ENCODE peak calls at places on chromosomes 1 and 21, in five cellular contexts. X is H7, Z is H54, J is lower leg skin, O is transverse colon. B is an unnamed sample.

GRCh38 chr21:46605759-46606426 is 1.0 kb upstream of the S100B start:
- DNase-seq in X (no peak), O (peak), Z (no peak), J (peak), B (no peak)

GRCh38 chr1:200880212-200880611 is 7.4 kb downstream of the GPR25 start:
- DNase-seq in X (no peak), J (peak), Z (no peak), O (no peak), B (no peak)

GRCh38 chr1:211490038-211490678 is 1.8 kb downstream of the RD3 start:
- DNase-seq in Z (no peak), J (no peak), X (no peak), O (no peak), B (no peak)

GRCh38 chr21:17372200-17372599 is 140.6 kb upstream of the CXADR start:
- DNase-seq in J (no peak), Z (no peak), O (no peak), X (no peak), B (no peak)

GRCh38 chr1:228863776-228864175 is 128.5 kb downstream of the RHOU start:
- DNase-seq in O (no peak), J (no peak), Z (no peak), X (peak), B (no peak)

GRCh38 chr1:67618285-67619018 is 66.5 kb upstream of the GADD45A start:
- DNase-seq in O (peak), J (peak), Z (peak), X (no peak), B (no peak)

GRCh38 chr1:172442843-172443565 is 865 bp downstream of the PIGC start:
- DNase-seq in O (no peak), J (no peak), Z (no peak), X (no peak), B (no peak)

GRCh38 chr1:33086384-33086850 is 5.5 kb downstream of the AZIN2 start:
- DNase-seq in Z (no peak), J (peak), X (peak), O (peak), B (peak)

GRCh38 chr1:46254668-46255067 is 7.1 kb downstream of the RAD54L start:
- DNase-seq in X (no peak), J (no peak), Z (no peak), O (no peak), B (no peak)

GRCh38 chr1:93635614-93636543 is 45.8 kb downstream of the BCAR3 start:
- DNase-seq in X (peak), O (no peak), Z (no peak), J (no peak), B (no peak)

GRCh38 chr1:56060901-56061300 is 518.5 kb downstream of the PLPP3 start:
- DNase-seq in O (peak), J (no peak), X (no peak), Z (no peak), B (no peak)

GRCh38 chr1:37038079-37038702 is 3.9 kb upstream of the GRIK3 start:
- DNase-seq in X (peak), Z (peak), J (no peak), O (no peak), B (no peak)

GRCh38 chr1:86499987-86500593 is 31.4 kb downstream of the CLCA1 start:
- DNase-seq in J (no peak), Z (no peak), O (no peak), X (no peak), B (no peak)

GRCh38 chr1:18249691-18250090 is 142.1 kb downstream of the IGSF21 start:
- DNase-seq in J (no peak), Z (no peak), X (no peak), O (no peak), B (no peak)

GRCh38 chr1:199725002-199725401 is 302.5 kb upstream of the NR5A2 start:
- DNase-seq in X (no peak), J (no peak), Z (no peak), O (no peak), B (no peak)

GRCh38 chr1:200473698-200474371 is 64.0 kb upstream of the ZNF281 start:
- DNase-seq in J (no peak), Z (no peak), X (no peak), O (no peak), B (no peak)

GRCh38 chr1:221217029-221217428 is 337.8 kb downstream of the HLX start:
- DNase-seq in X (no peak), J (no peak), O (no peak), Z (no peak), B (no peak)

GRCh38 chr1:81298321-81298720 is 502.4 kb upstream of the ADGRL2 start:
- DNase-seq in J (no peak), O (no peak), X (no peak), Z (no peak), B (no peak)

GRCh38 chr1:245370905-245371581 is 216.3 kb downstream of the KIF26B start:
- DNase-seq in Z (no peak), J (no peak), X (no peak), O (peak), B (no peak)

GRCh38 chr1:168400139-168400538 is 119.5 kb downstream of the TBX19 start:
- DNase-seq in Z (no peak), O (no peak), X (no peak), J (no peak), B (no peak)

GRCh38 chr1:101592861-101593260 is 356.0 kb downstream of the S1PR1 start:
- DNase-seq in Z (no peak), O (no peak), J (no peak), X (no peak), B (no peak)

GRCh38 chr1:87330201-87330953 is 1.7 kb downstream of the LMO4 start:
- DNase-seq in X (peak), J (no peak), Z (peak), O (peak), B (no peak)

GRCh38 chr1:225461533-225462428 is 33.9 kb upstream of the LBR start:
- DNase-seq in O (no peak), Z (no peak), X (no peak), J (no peak), B (no peak)

GRCh38 chr1:199954701-199955100 is 72.8 kb upstream of the NR5A2 start:
- DNase-seq in O (peak), Z (no peak), X (peak), J (no peak), B (no peak)

GRCh38 chr21:31993826-31994791 is 121.3 kb downstream of the HUNK start:
- DNase-seq in X (no peak), Z (no peak), O (no peak), J (no peak), B (no peak)

GRCh38 chr1:230159580-230159979 is 92.5 kb downstream of the GALNT2 start:
- DNase-seq in Z (no peak), X (no peak), J (no peak), O (no peak), B (no peak)

GRCh38 chr1:160808289-160808688 is 12.3 kb downstream of the LY9 start:
- DNase-seq in O (no peak), Z (no peak), X (no peak), J (no peak), B (no peak)

GRCh38 chr1:218345673-218346390 is 696 bp downstream of the TGFB2 start:
- DNase-seq in J (peak), Z (no peak), O (peak), X (peak), B (peak)

GRCh38 chr1:186680031-186681012 is at the start of gene PTGS2:
- DNase-seq in X (peak), Z (no peak), J (peak), O (peak), B (peak)

GRCh38 chr1:233441981-233442380 is 114.5 kb downstream of the MAP3K21 start:
- DNase-seq in X (no peak), Z (no peak), J (no peak), O (no peak), B (no peak)

GRCh38 chr1:85093644-85094043 is 45.3 kb upstream of the MCOLN3 start:
- DNase-seq in O (peak), J (no peak), X (no peak), Z (no peak), B (no peak)

GRCh38 chr1:234533034-234533571 is 54.1 kb upstream of the TARBP1 start:
- DNase-seq in J (peak), Z (peak), O (peak), X (no peak), B (no peak)

GRCh38 chr1:15902882-15903281 is 55.4 kb downstream of the SPEN start:
- DNase-seq in O (no peak), Z (no peak), J (no peak), X (no peak), B (no peak)

GRCh38 chr1:202966006-202966904 is 802 bp downstream of the CYB5R1 start:
- DNase-seq in X (no peak), O (no peak), J (peak), Z (no peak), B (no peak)

GRCh38 chr1:157106813-157107189 is 7.2 kb upstream of the ETV3L start:
- DNase-seq in Z (no peak), X (no peak), O (no peak), J (no peak), B (no peak)

GRCh38 chr1:15354580-15354965 is 55.1 kb upstream of the EFHD2 start:
- DNase-seq in J (no peak), Z (no peak), O (no peak), X (no peak), B (no peak)

B was measured in activated naive CD4-positive, alpha-beta T cell treated with anti-CD3 and anti-CD28 coated beads, Interleukin-2, amount 50 U/mL, for 16 hours.